ENCODE peak calls at places on chromosome 6, in five cellular contexts. A is heart left ventricle, L is vagina, H is PC-3, J is psoas muscle. O is an unnamed sample.
A peak's percentile ranks its signal among the peaks of the same experiment; 100 is the strongest.

GRCh38 chr6:147614501-147614900 is 106.0 kb downstream of the SAMD5 start:
- DNase-seq in H (no peak), J (no peak), L (no peak), A (no peak), O (no peak)

GRCh38 chr6:118914598-118914997 is 20.4 kb downstream of the MCM9 start:
- DNase-seq in A (no peak), L (no peak), J (no peak), H (no peak), O (no peak)

GRCh38 chr6:125054331-125054730 is 92.1 kb downstream of the RNF217 start:
- DNase-seq in A (no peak), H (no peak), L (no peak), J (no peak), O (no peak)

GRCh38 chr6:128335963-128336362 is 184.4 kb downstream of the PTPRK start:
- DNase-seq in A (no peak), L (no peak), J (no peak), H (no peak), O (no peak)

GRCh38 chr6:108584323-108584722 is 23.6 kb downstream of the FOXO3 start:
- DNase-seq in L (no peak), J (no peak), H (no peak), A (no peak), O (no peak)

GRCh38 chr6:168985705-168986104 is 267.9 kb downstream of the THBS2 start:
- DNase-seq in J (no peak), A (no peak), L (no peak), H (peak; percentile 46), O (no peak)

GRCh38 chr6:1574895-1575212 is 34.9 kb upstream of the FOXC1 start:
- DNase-seq in J (no peak), H (no peak), A (no peak), L (no peak), O (no peak)

GRCh38 chr6:142927904-142928303 is 17.1 kb downstream of the HIVEP2 start:
- DNase-seq in H (no peak), J (no peak), A (no peak), L (no peak), O (no peak)

GRCh38 chr6:132107896-132108295 is 156.7 kb upstream of the CCN2 start:
- DNase-seq in A (no peak), J (no peak), L (no peak), H (no peak), O (no peak)

GRCh38 chr6:122620902-122621301 is 10.7 kb downstream of the PKIB start:
- DNase-seq in J (no peak), H (peak; percentile 75), L (no peak), A (no peak), O (no peak)

GRCh38 chr6:2622683-2623082 is 128.0 kb downstream of the MYLK4 start:
- DNase-seq in L (no peak), J (no peak), H (no peak), A (peak; percentile 47), O (peak; percentile 74)

GRCh38 chr6:160034346-160034930 is 65.6 kb downstream of the IGF2R start:
- DNase-seq in A (no peak), L (no peak), H (no peak), J (no peak), O (peak; percentile 40)

GRCh38 chr6:16334671-16335070 is 96.3 kb downstream of the GMPR start:
- DNase-seq in L (no peak), H (peak; percentile 85), A (peak; percentile 75), J (peak; percentile 84), O (peak; percentile 66)
- H3K4me3 ChIP-seq in L (no peak overlapping the region), H (no peak overlapping the region), A (no peak overlapping the region), J (no peak overlapping the region), O (no peak overlapping the region)

GRCh38 chr6:27297857-27298730 is 14.0 kb downstream of the POM121L2 start:
- DNase-seq in J (no peak), A (no peak), L (no peak), H (peak; percentile 91), O (no peak)
- H3K9me3 ChIP-seq in J (no peaks in the 10 kb centered on the region), A (no peaks in the 10 kb centered on the region), L (no peaks in the 10 kb centered on the region), H (no peaks in the 10 kb centered on the region), O (peaks cover 2% of the 10 kb centered on the region)

DNA sequence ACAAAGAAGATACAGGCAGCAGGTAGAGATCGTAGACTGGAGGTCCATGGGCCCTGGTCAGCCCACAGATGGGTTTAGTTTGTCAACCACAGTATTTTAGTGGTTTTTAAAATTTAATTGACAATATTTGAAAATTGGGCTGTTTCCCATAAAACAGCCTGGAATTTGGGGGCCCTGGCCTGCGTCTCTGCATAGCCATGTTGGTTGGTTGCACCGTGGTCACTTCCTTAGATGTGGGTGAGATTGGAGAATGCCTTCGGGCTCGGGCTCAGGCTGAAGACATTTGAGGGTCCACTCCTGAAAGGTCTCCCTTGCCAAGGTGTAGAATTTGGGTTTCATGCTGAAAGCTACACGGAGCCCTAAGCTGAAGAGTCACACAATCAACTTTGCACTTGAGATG is 7.7 kb downstream of the DUSP22 start:
- DNase-seq in J (no peak), L (no peak), H (no peak), A (no peak), O (peak; percentile 45)
- H3K4me1 ChIP-seq in J (peaks cover 47% of the 10 kb centered on the region), L (peaks cover 26% of the 10 kb centered on the region), H (no peaks in the 10 kb centered on the region), A (peaks cover 56% of the 10 kb centered on the region), O (peaks cover 8% of the 10 kb centered on the region)

GRCh38 chr6:24307881-24308280 is 50.0 kb downstream of the DCDC2 start:
- DNase-seq in H (no peak), J (no peak), A (no peak), L (no peak), O (no peak)

GRCh38 chr6:24313133-24313476 is 44.8 kb downstream of the DCDC2 start:
- DNase-seq in H (no peak), J (no peak), A (no peak), L (no peak), O (no peak)

DNA sequence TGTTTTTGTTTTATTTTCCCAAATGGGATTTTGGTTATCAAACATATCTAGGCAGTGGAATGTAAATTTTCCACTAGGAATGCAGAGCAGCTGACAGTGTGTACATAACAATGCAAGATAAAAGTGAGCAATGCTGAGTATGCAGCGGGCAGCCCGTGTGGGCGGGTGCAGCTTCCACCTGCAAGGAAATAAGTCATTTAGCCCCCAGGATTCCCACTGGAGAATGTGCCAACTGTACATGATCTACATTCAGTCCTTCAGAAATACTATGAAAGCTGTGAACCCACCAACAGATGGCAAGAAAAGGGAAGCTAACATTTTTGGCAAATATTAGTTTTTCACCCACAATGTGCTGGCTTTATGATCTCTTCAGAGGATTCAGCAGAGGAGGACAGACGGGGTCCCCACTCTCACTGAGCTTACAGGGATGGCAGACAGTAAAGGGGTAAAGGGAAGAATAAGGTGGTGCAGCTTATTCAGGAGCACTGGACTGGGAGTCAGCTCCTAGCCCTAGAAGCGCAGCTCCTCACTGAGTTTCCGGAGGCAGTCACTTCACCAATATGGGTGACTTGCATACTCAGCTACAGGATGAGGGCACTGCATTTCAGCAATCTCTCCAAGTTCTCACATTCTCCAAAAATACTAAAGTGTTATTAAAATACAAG is 44.2 kb downstream of the DCDC2 start:
- DNase-seq in J (no peak), L (no peak), A (no peak), H (peak; percentile 89), O (no peak)
- H3K4me3 ChIP-seq in J (no peak overlapping the region), L (no peak overlapping the region), A (no peak overlapping the region), H (no peak overlapping the region), O (no peak overlapping the region)

O was measured in right cardiac atrium.